ENCODE peak calls at places on chromosomes 12 and 14, in ten cellular contexts. One of them, this sample, is unnamed.

GRCh38 chr12:3832738-3833137 is 40.5 kb downstream of the PARP11 start:
- DNase-seq in BE2C: no peak
- DNase-seq in stimulated activated CD4-positive, alpha-beta T cell treated with anti-CD3 and anti-CD28 coated beads, Interleukin-2, amount 100 ng/mL, for 4 hours: no peak
- DNase-seq in coronary artery: no peak
- DNase-seq in breast epithelium: no peak
- DNase-seq in cortex of kidney: no peak
- DNase-seq in left cardiac atrium: no peak
- DNase-seq in neural crest cell: no peak
- DNase-seq in posterior vena cava: no peak
- DNase-seq in occipital lobe: no peak
- DNase-seq in this sample: no peak

GRCh38 chr12:131188131-131189050 is 234.7 kb downstream of the ADGRD1 start:
- DNase-seq in posterior vena cava: no peak
- DNase-seq in breast epithelium: no peak
- DNase-seq in occipital lobe: no peak
- DNase-seq in neural crest cell: no peak
- DNase-seq in BE2C: no peak
- DNase-seq in stimulated activated CD4-positive, alpha-beta T cell treated with anti-CD3 and anti-CD28 coated beads, Interleukin-2, amount 100 ng/mL, for 4 hours: no peak
- DNase-seq in left cardiac atrium: no peak
- DNase-seq in cortex of kidney: no peak
- DNase-seq in coronary artery: peak; percentile 46
- DNase-seq in this sample: no peak

GRCh38 chr14:81727243-81727642 is 193.6 kb upstream of the SEL1L start:
- DNase-seq in occipital lobe: no peak
- DNase-seq in breast epithelium: no peak
- DNase-seq in left cardiac atrium: peak; percentile 22
- DNase-seq in cortex of kidney: no peak
- DNase-seq in BE2C: no peak
- DNase-seq in neural crest cell: no peak
- DNase-seq in stimulated activated CD4-positive, alpha-beta T cell treated with anti-CD3 and anti-CD28 coated beads, Interleukin-2, amount 100 ng/mL, for 4 hours: no peak
- DNase-seq in coronary artery: no peak
- DNase-seq in posterior vena cava: no peak
- DNase-seq in this sample: no peak

GRCh38 chr12:119715268-119715620 is 47.3 kb downstream of the PRKAB1 start:
- DNase-seq in BE2C: no peak
- DNase-seq in occipital lobe: no peak
- DNase-seq in coronary artery: no peak
- DNase-seq in neural crest cell: no peak
- DNase-seq in stimulated activated CD4-positive, alpha-beta T cell treated with anti-CD3 and anti-CD28 coated beads, Interleukin-2, amount 100 ng/mL, for 4 hours: no peak
- DNase-seq in cortex of kidney: no peak
- DNase-seq in posterior vena cava: no peak
- DNase-seq in left cardiac atrium: no peak
- DNase-seq in breast epithelium: no peak
- DNase-seq in this sample: no peak

GRCh38 chr12:12734561-12735071 is 17.4 kb downstream of the CDKN1B start:
- DNase-seq in left cardiac atrium: no peak
- DNase-seq in occipital lobe: no peak
- DNase-seq in stimulated activated CD4-positive, alpha-beta T cell treated with anti-CD3 and anti-CD28 coated beads, Interleukin-2, amount 100 ng/mL, for 4 hours: no peak
- DNase-seq in posterior vena cava: no peak
- DNase-seq in cortex of kidney: no peak
- DNase-seq in coronary artery: no peak
- DNase-seq in neural crest cell: no peak
- DNase-seq in breast epithelium: no peak
- DNase-seq in BE2C: no peak
- DNase-seq in this sample: no peak

GRCh38 chr12:4030938-4031702 is 157.9 kb upstream of the PARP11 start:
- DNase-seq in neural crest cell: peak; percentile 72
- DNase-seq in occipital lobe: peak; percentile 64
- DNase-seq in coronary artery: peak; percentile 94
- DNase-seq in cortex of kidney: peak; percentile 36
- DNase-seq in stimulated activated CD4-positive, alpha-beta T cell treated with anti-CD3 and anti-CD28 coated beads, Interleukin-2, amount 100 ng/mL, for 4 hours: peak; percentile 62
- DNase-seq in posterior vena cava: peak; percentile 97
- DNase-seq in breast epithelium: peak; percentile 71
- DNase-seq in BE2C: no peak
- DNase-seq in left cardiac atrium: peak; percentile 90
- DNase-seq in this sample: peak; percentile 67

GRCh38 chr12:10551375-10551774 is 45.7 kb downstream of the EIF2S3B start:
- DNase-seq in left cardiac atrium: no peak
- DNase-seq in stimulated activated CD4-positive, alpha-beta T cell treated with anti-CD3 and anti-CD28 coated beads, Interleukin-2, amount 100 ng/mL, for 4 hours: no peak
- DNase-seq in neural crest cell: no peak
- DNase-seq in breast epithelium: no peak
- DNase-seq in occipital lobe: no peak
- DNase-seq in cortex of kidney: no peak
- DNase-seq in coronary artery: no peak
- DNase-seq in posterior vena cava: peak; percentile 78
- DNase-seq in BE2C: no peak
- DNase-seq in this sample: no peak

GRCh38 chr14:93332853-93333630 is at the start of gene BTBD7:
- DNase-seq in left cardiac atrium: peak; percentile 97
- DNase-seq in BE2C: peak; percentile 99
- DNase-seq in neural crest cell: peak; percentile 96
- DNase-seq in occipital lobe: peak; percentile 89
- DNase-seq in stimulated activated CD4-positive, alpha-beta T cell treated with anti-CD3 and anti-CD28 coated beads, Interleukin-2, amount 100 ng/mL, for 4 hours: peak; percentile 93
- DNase-seq in breast epithelium: peak; percentile 93
- DNase-seq in cortex of kidney: peak; percentile 31
- DNase-seq in coronary artery: peak; percentile 96
- DNase-seq in posterior vena cava: peak; percentile 98
- DNase-seq in this sample: peak; percentile 93

GRCh38 chr12:1313906-1314305 is 280.5 kb downstream of the FBXL14 start:
- DNase-seq in BE2C: no peak
- DNase-seq in left cardiac atrium: no peak
- DNase-seq in coronary artery: no peak
- DNase-seq in posterior vena cava: no peak
- DNase-seq in stimulated activated CD4-positive, alpha-beta T cell treated with anti-CD3 and anti-CD28 coated beads, Interleukin-2, amount 100 ng/mL, for 4 hours: no peak
- DNase-seq in breast epithelium: no peak
- DNase-seq in neural crest cell: no peak
- DNase-seq in occipital lobe: no peak
- DNase-seq in cortex of kidney: no peak
- DNase-seq in this sample: no peak